ENCODE peak calls at places on chromosome 6, in seven cellular contexts. D is amniotic stem cell; Y is GOT3; E is naive thymus-derived CD8-positive, alpha-beta T cell; T is activated CD8-positive, alpha-beta memory T cell treated with anti-CD3 and anti-CD28 coated beads, Interleukin-2, amount 50 U/mL, for 48 hours; Z is aorta; W is pancreas. S is an unnamed sample.

GRCh38 chr6:84847349-84848160 is 83.2 kb upstream of the TBX18 start:
- DNase-seq in T (no peak), Z (no peak), W (no peak), E (no peak), Y (no peak), D (no peak), S (no peak)

GRCh38 chr6:88588938-88589337 is 374.5 kb downstream of the RNGTT start:
- DNase-seq in Y (no peak), W (no peak), Z (no peak), E (no peak), T (no peak), D (no peak), S (no peak)

GRCh38 chr6:133947302-133947900 is 5.6 kb upstream of the TBPL1 start:
- DNase-seq in Z (no peak), W (peak), E (no peak), Y (no peak), T (no peak), D (no peak), S (peak)

GRCh38 chr6:36906539-36906938 is 20.8 kb downstream of the C6orf89 start:
- DNase-seq in Y (no peak), D (no peak), W (peak), Z (peak), E (no peak), T (no peak), S (no peak)

GRCh38 chr6:46015119-46015968 is at the start of gene CLIC5:
- DNase-seq in D (no peak), T (peak), Z (peak), W (peak), E (peak), Y (no peak), S (no peak)

GRCh38 chr6:44641344-44641743 is 253.8 kb downstream of the CDC5L start:
- DNase-seq in W (no peak), E (no peak), Y (no peak), Z (no peak), D (no peak), T (no peak), S (no peak)

GRCh38 chr6:7151381-7151780 is 43.6 kb downstream of the RREB1 start:
- DNase-seq in Z (no peak), E (no peak), Y (no peak), W (no peak), T (peak), D (no peak), S (no peak)

GRCh38 chr6:73085362-73085975 is 139.8 kb downstream of the KHDC1L start:
- DNase-seq in T (no peak), Z (no peak), D (no peak), E (no peak), W (no peak), Y (no peak), S (peak)

GRCh38 chr6:109503327-109504224 is 20.6 kb upstream of the ZBTB24 start:
- DNase-seq in E (no peak), Z (no peak), D (no peak), W (no peak), T (no peak), Y (no peak), S (no peak)

S was measured in SK-N-DZ.